ENCODE peak calls at places on chromosomes 5 and 9, in seven cellular contexts. One of them, this sample, is unnamed.

GRCh38 chr5:126852104-126852531 is 75.2 kb downstream of the LMNB1 start:
- DNase-seq in NCI-H524 treated with DMSO at 0.1 percent for 48 hours: no peak
- DNase-seq in H9: no peak
- DNase-seq in effector memory CD8-positive, alpha-beta T cell: no peak
- DNase-seq in iris pigment epithelial cell: peak; percentile 30
- DNase-seq in stimulated activated CD4-positive, alpha-beta T cell treated with anti-CD3 and anti-CD28 coated beads, Interleukin-4, amount 100 ng/mL, for 4 hours: no peak
- DNase-seq in NCI-H1105 treated with DMSO at 0.1 percent for 48 hours: no peak
- DNase-seq in this sample: no peak

GRCh38 chr9:92639791-92640271 is 30.1 kb downstream of the IPPK start:
- DNase-seq in effector memory CD8-positive, alpha-beta T cell: no peak
- DNase-seq in NCI-H524 treated with DMSO at 0.1 percent for 48 hours: no peak
- DNase-seq in stimulated activated CD4-positive, alpha-beta T cell treated with anti-CD3 and anti-CD28 coated beads, Interleukin-4, amount 100 ng/mL, for 4 hours: no peak
- DNase-seq in H9: peak; percentile 10
- DNase-seq in iris pigment epithelial cell: no peak
- DNase-seq in NCI-H1105 treated with DMSO at 0.1 percent for 48 hours: no peak
- DNase-seq in this sample: no peak

GRCh38 chr9:6781476-6781875 is 23.7 kb downstream of the KDM4C start:
- DNase-seq in effector memory CD8-positive, alpha-beta T cell: no peak
- DNase-seq in stimulated activated CD4-positive, alpha-beta T cell treated with anti-CD3 and anti-CD28 coated beads, Interleukin-4, amount 100 ng/mL, for 4 hours: no peak
- DNase-seq in H9: no peak
- DNase-seq in NCI-H524 treated with DMSO at 0.1 percent for 48 hours: no peak
- DNase-seq in NCI-H1105 treated with DMSO at 0.1 percent for 48 hours: no peak
- DNase-seq in iris pigment epithelial cell: no peak
- DNase-seq in this sample: no peak

GRCh38 chr9:3235497-3235896 is 290.3 kb downstream of the RFX3 start:
- DNase-seq in iris pigment epithelial cell: no peak
- DNase-seq in H9: no peak
- DNase-seq in NCI-H1105 treated with DMSO at 0.1 percent for 48 hours: no peak
- DNase-seq in effector memory CD8-positive, alpha-beta T cell: no peak
- DNase-seq in NCI-H524 treated with DMSO at 0.1 percent for 48 hours: no peak
- DNase-seq in stimulated activated CD4-positive, alpha-beta T cell treated with anti-CD3 and anti-CD28 coated beads, Interleukin-4, amount 100 ng/mL, for 4 hours: no peak
- DNase-seq in this sample: no peak

GRCh38 chr5:160064979-160065619 is 54.2 kb downstream of the PWWP2A start:
- DNase-seq in NCI-H1105 treated with DMSO at 0.1 percent for 48 hours: no peak
- DNase-seq in effector memory CD8-positive, alpha-beta T cell: no peak
- DNase-seq in stimulated activated CD4-positive, alpha-beta T cell treated with anti-CD3 and anti-CD28 coated beads, Interleukin-4, amount 100 ng/mL, for 4 hours: no peak
- DNase-seq in iris pigment epithelial cell: no peak
- DNase-seq in NCI-H524 treated with DMSO at 0.1 percent for 48 hours: no peak
- DNase-seq in H9: no peak
- DNase-seq in this sample: no peak

GRCh38 chr5:115840825-115841224 is 540 bp downstream of the ATG12 start:
- DNase-seq in stimulated activated CD4-positive, alpha-beta T cell treated with anti-CD3 and anti-CD28 coated beads, Interleukin-4, amount 100 ng/mL, for 4 hours: no peak
- DNase-seq in iris pigment epithelial cell: no peak
- DNase-seq in H9: no peak
- DNase-seq in effector memory CD8-positive, alpha-beta T cell: no peak
- DNase-seq in NCI-H1105 treated with DMSO at 0.1 percent for 48 hours: no peak
- DNase-seq in NCI-H524 treated with DMSO at 0.1 percent for 48 hours: no peak
- DNase-seq in this sample: no peak

GRCh38 chr5:12272389-12272788 is 368.1 kb upstream of the CTNND2 start:
- DNase-seq in NCI-H524 treated with DMSO at 0.1 percent for 48 hours: no peak
- DNase-seq in stimulated activated CD4-positive, alpha-beta T cell treated with anti-CD3 and anti-CD28 coated beads, Interleukin-4, amount 100 ng/mL, for 4 hours: no peak
- DNase-seq in H9: peak; percentile 73
- DNase-seq in iris pigment epithelial cell: no peak
- DNase-seq in effector memory CD8-positive, alpha-beta T cell: no peak
- DNase-seq in NCI-H1105 treated with DMSO at 0.1 percent for 48 hours: no peak
- DNase-seq in this sample: no peak

GRCh38 chr5:174581483-174581882 is 142.9 kb upstream of the MSX2 start:
- DNase-seq in effector memory CD8-positive, alpha-beta T cell: no peak
- DNase-seq in iris pigment epithelial cell: no peak
- DNase-seq in NCI-H1105 treated with DMSO at 0.1 percent for 48 hours: no peak
- DNase-seq in H9: peak; percentile 79
- DNase-seq in NCI-H524 treated with DMSO at 0.1 percent for 48 hours: no peak
- DNase-seq in stimulated activated CD4-positive, alpha-beta T cell treated with anti-CD3 and anti-CD28 coated beads, Interleukin-4, amount 100 ng/mL, for 4 hours: no peak
- DNase-seq in this sample: no peak

GRCh38 chr5:157204765-157205164 is 24.1 kb downstream of the ITK start:
- DNase-seq in effector memory CD8-positive, alpha-beta T cell: no peak
- DNase-seq in H9: no peak
- DNase-seq in NCI-H1105 treated with DMSO at 0.1 percent for 48 hours: no peak
- DNase-seq in stimulated activated CD4-positive, alpha-beta T cell treated with anti-CD3 and anti-CD28 coated beads, Interleukin-4, amount 100 ng/mL, for 4 hours: no peak
- DNase-seq in NCI-H524 treated with DMSO at 0.1 percent for 48 hours: no peak
- DNase-seq in iris pigment epithelial cell: no peak
- DNase-seq in this sample: no peak

GRCh38 chr5:135047347-135047695 is 13.3 kb upstream of the PITX1 start:
- DNase-seq in NCI-H1105 treated with DMSO at 0.1 percent for 48 hours: no peak
- DNase-seq in effector memory CD8-positive, alpha-beta T cell: no peak
- DNase-seq in NCI-H524 treated with DMSO at 0.1 percent for 48 hours: no peak
- DNase-seq in stimulated activated CD4-positive, alpha-beta T cell treated with anti-CD3 and anti-CD28 coated beads, Interleukin-4, amount 100 ng/mL, for 4 hours: no peak
- DNase-seq in iris pigment epithelial cell: no peak
- DNase-seq in H9: no peak
- DNase-seq in this sample: no peak

GRCh38 chr5:142800776-142801494 is 30.8 kb downstream of the ARHGAP26 start:
- DNase-seq in H9: no peak
- DNase-seq in iris pigment epithelial cell: no peak
- DNase-seq in effector memory CD8-positive, alpha-beta T cell: peak; percentile 49
- DNase-seq in NCI-H1105 treated with DMSO at 0.1 percent for 48 hours: no peak
- DNase-seq in NCI-H524 treated with DMSO at 0.1 percent for 48 hours: no peak
- DNase-seq in stimulated activated CD4-positive, alpha-beta T cell treated with anti-CD3 and anti-CD28 coated beads, Interleukin-4, amount 100 ng/mL, for 4 hours: no peak
- DNase-seq in this sample: no peak

GRCh38 chr9:129568560-129569505 is 52.1 kb downstream of the C9orf50 start:
- DNase-seq in H9: peak; percentile 64
- DNase-seq in NCI-H1105 treated with DMSO at 0.1 percent for 48 hours: peak; percentile 21
- DNase-seq in effector memory CD8-positive, alpha-beta T cell: no peak
- DNase-seq in iris pigment epithelial cell: peak; percentile 71
- DNase-seq in stimulated activated CD4-positive, alpha-beta T cell treated with anti-CD3 and anti-CD28 coated beads, Interleukin-4, amount 100 ng/mL, for 4 hours: peak; percentile 26
- DNase-seq in NCI-H524 treated with DMSO at 0.1 percent for 48 hours: no peak
- DNase-seq in this sample: no peak

GRCh38 chr5:98454407-98454806 is 319.1 kb upstream of the RGMB start:
- DNase-seq in stimulated activated CD4-positive, alpha-beta T cell treated with anti-CD3 and anti-CD28 coated beads, Interleukin-4, amount 100 ng/mL, for 4 hours: no peak
- DNase-seq in iris pigment epithelial cell: peak; percentile 79
- DNase-seq in NCI-H1105 treated with DMSO at 0.1 percent for 48 hours: no peak
- DNase-seq in NCI-H524 treated with DMSO at 0.1 percent for 48 hours: no peak
- DNase-seq in effector memory CD8-positive, alpha-beta T cell: no peak
- DNase-seq in H9: no peak
- DNase-seq in this sample: no peak

GRCh38 chr5:36367524-36367923 is 65.8 kb upstream of the RANBP3L start:
- DNase-seq in NCI-H524 treated with DMSO at 0.1 percent for 48 hours: no peak
- DNase-seq in NCI-H1105 treated with DMSO at 0.1 percent for 48 hours: no peak
- DNase-seq in stimulated activated CD4-positive, alpha-beta T cell treated with anti-CD3 and anti-CD28 coated beads, Interleukin-4, amount 100 ng/mL, for 4 hours: no peak
- DNase-seq in iris pigment epithelial cell: peak; percentile 37
- DNase-seq in effector memory CD8-positive, alpha-beta T cell: no peak
- DNase-seq in H9: no peak
- DNase-seq in this sample: no peak

GRCh38 chr9:477146-477545 is 262.5 kb downstream of the DOCK8 start:
- DNase-seq in H9: no peak
- DNase-seq in NCI-H1105 treated with DMSO at 0.1 percent for 48 hours: no peak
- DNase-seq in stimulated activated CD4-positive, alpha-beta T cell treated with anti-CD3 and anti-CD28 coated beads, Interleukin-4, amount 100 ng/mL, for 4 hours: no peak
- DNase-seq in NCI-H524 treated with DMSO at 0.1 percent for 48 hours: no peak
- DNase-seq in effector memory CD8-positive, alpha-beta T cell: no peak
- DNase-seq in iris pigment epithelial cell: no peak
- DNase-seq in this sample: no peak

GRCh38 chr5:134736173-134736812 is 2.1 kb upstream of the CAMLG start:
- DNase-seq in stimulated activated CD4-positive, alpha-beta T cell treated with anti-CD3 and anti-CD28 coated beads, Interleukin-4, amount 100 ng/mL, for 4 hours: no peak
- DNase-seq in iris pigment epithelial cell: no peak
- DNase-seq in NCI-H1105 treated with DMSO at 0.1 percent for 48 hours: no peak
- DNase-seq in effector memory CD8-positive, alpha-beta T cell: no peak
- DNase-seq in H9: no peak
- DNase-seq in NCI-H524 treated with DMSO at 0.1 percent for 48 hours: no peak
- DNase-seq in this sample: no peak

GRCh38 chr9:35110327-35110758 is 5.3 kb downstream of the ATOSB start:
- DNase-seq in effector memory CD8-positive, alpha-beta T cell: no peak
- DNase-seq in H9: no peak
- DNase-seq in iris pigment epithelial cell: peak; percentile 70
- DNase-seq in stimulated activated CD4-positive, alpha-beta T cell treated with anti-CD3 and anti-CD28 coated beads, Interleukin-4, amount 100 ng/mL, for 4 hours: no peak
- DNase-seq in NCI-H1105 treated with DMSO at 0.1 percent for 48 hours: no peak
- DNase-seq in NCI-H524 treated with DMSO at 0.1 percent for 48 hours: no peak
- DNase-seq in this sample: peak; percentile 48

GRCh38 chr9:6681147-6681956 is 35.8 kb upstream of the GLDC start:
- DNase-seq in effector memory CD8-positive, alpha-beta T cell: peak; percentile 77
- DNase-seq in stimulated activated CD4-positive, alpha-beta T cell treated with anti-CD3 and anti-CD28 coated beads, Interleukin-4, amount 100 ng/mL, for 4 hours: peak; percentile 86
- DNase-seq in NCI-H1105 treated with DMSO at 0.1 percent for 48 hours: peak; percentile 98
- DNase-seq in iris pigment epithelial cell: peak; percentile 97
- DNase-seq in H9: peak; percentile 98
- DNase-seq in NCI-H524 treated with DMSO at 0.1 percent for 48 hours: peak; percentile 83
- DNase-seq in this sample: peak; percentile 93

GRCh38 chr9:125633116-125633743 is 73.8 kb downstream of the MAPKAP1 start:
- DNase-seq in NCI-H1105 treated with DMSO at 0.1 percent for 48 hours: no peak
- DNase-seq in effector memory CD8-positive, alpha-beta T cell: no peak
- DNase-seq in iris pigment epithelial cell: peak; percentile 17
- DNase-seq in NCI-H524 treated with DMSO at 0.1 percent for 48 hours: no peak
- DNase-seq in stimulated activated CD4-positive, alpha-beta T cell treated with anti-CD3 and anti-CD28 coated beads, Interleukin-4, amount 100 ng/mL, for 4 hours: no peak
- DNase-seq in H9: no peak
- DNase-seq in this sample: no peak

GRCh38 chr5:176916337-176916736 is 17.2 kb upstream of the HK3 start:
- DNase-seq in NCI-H524 treated with DMSO at 0.1 percent for 48 hours: no peak
- DNase-seq in effector memory CD8-positive, alpha-beta T cell: no peak
- DNase-seq in NCI-H1105 treated with DMSO at 0.1 percent for 48 hours: no peak
- DNase-seq in iris pigment epithelial cell: no peak
- DNase-seq in H9: no peak
- DNase-seq in stimulated activated CD4-positive, alpha-beta T cell treated with anti-CD3 and anti-CD28 coated beads, Interleukin-4, amount 100 ng/mL, for 4 hours: no peak
- DNase-seq in this sample: no peak

GRCh38 chr5:77847814-77848290 is 71.7 kb upstream of the TBCA start:
- DNase-seq in H9: peak; percentile 90
- DNase-seq in effector memory CD8-positive, alpha-beta T cell: no peak
- DNase-seq in iris pigment epithelial cell: no peak
- DNase-seq in NCI-H1105 treated with DMSO at 0.1 percent for 48 hours: no peak
- DNase-seq in stimulated activated CD4-positive, alpha-beta T cell treated with anti-CD3 and anti-CD28 coated beads, Interleukin-4, amount 100 ng/mL, for 4 hours: no peak
- DNase-seq in NCI-H524 treated with DMSO at 0.1 percent for 48 hours: no peak
- DNase-seq in this sample: no peak

GRCh38 chr9:79687131-79687447 is 115.3 kb downstream of the TLE4 start:
- DNase-seq in NCI-H1105 treated with DMSO at 0.1 percent for 48 hours: no peak
- DNase-seq in stimulated activated CD4-positive, alpha-beta T cell treated with anti-CD3 and anti-CD28 coated beads, Interleukin-4, amount 100 ng/mL, for 4 hours: no peak
- DNase-seq in NCI-H524 treated with DMSO at 0.1 percent for 48 hours: no peak
- DNase-seq in H9: no peak
- DNase-seq in effector memory CD8-positive, alpha-beta T cell: peak; percentile 19
- DNase-seq in iris pigment epithelial cell: no peak
- DNase-seq in this sample: no peak

GRCh38 chr5:171413153-171413910 is 6.1 kb upstream of the FGF18 start:
- DNase-seq in NCI-H1105 treated with DMSO at 0.1 percent for 48 hours: no peak
- DNase-seq in NCI-H524 treated with DMSO at 0.1 percent for 48 hours: no peak
- DNase-seq in iris pigment epithelial cell: no peak
- DNase-seq in effector memory CD8-positive, alpha-beta T cell: no peak
- DNase-seq in H9: no peak
- DNase-seq in stimulated activated CD4-positive, alpha-beta T cell treated with anti-CD3 and anti-CD28 coated beads, Interleukin-4, amount 100 ng/mL, for 4 hours: no peak
- DNase-seq in this sample: no peak

GRCh38 chr9:126429190-126429589 is 102.6 kb downstream of the MVB12B start:
- DNase-seq in stimulated activated CD4-positive, alpha-beta T cell treated with anti-CD3 and anti-CD28 coated beads, Interleukin-4, amount 100 ng/mL, for 4 hours: no peak
- DNase-seq in NCI-H1105 treated with DMSO at 0.1 percent for 48 hours: no peak
- DNase-seq in H9: no peak
- DNase-seq in NCI-H524 treated with DMSO at 0.1 percent for 48 hours: no peak
- DNase-seq in iris pigment epithelial cell: no peak
- DNase-seq in effector memory CD8-positive, alpha-beta T cell: no peak
- DNase-seq in this sample: no peak

GRCh38 chr5:135521964-135522363 is 13.8 kb downstream of the NEUROG1 start:
- DNase-seq in NCI-H524 treated with DMSO at 0.1 percent for 48 hours: no peak
- DNase-seq in H9: no peak
- DNase-seq in NCI-H1105 treated with DMSO at 0.1 percent for 48 hours: no peak
- DNase-seq in stimulated activated CD4-positive, alpha-beta T cell treated with anti-CD3 and anti-CD28 coated beads, Interleukin-4, amount 100 ng/mL, for 4 hours: no peak
- DNase-seq in iris pigment epithelial cell: no peak
- DNase-seq in effector memory CD8-positive, alpha-beta T cell: no peak
- DNase-seq in this sample: no peak

GRCh38 chr5:140608730-140609520 is 24.1 kb downstream of the CD14 start:
- DNase-seq in NCI-H1105 treated with DMSO at 0.1 percent for 48 hours: no peak
- DNase-seq in H9: no peak
- DNase-seq in effector memory CD8-positive, alpha-beta T cell: no peak
- DNase-seq in stimulated activated CD4-positive, alpha-beta T cell treated with anti-CD3 and anti-CD28 coated beads, Interleukin-4, amount 100 ng/mL, for 4 hours: no peak
- DNase-seq in iris pigment epithelial cell: no peak
- DNase-seq in NCI-H524 treated with DMSO at 0.1 percent for 48 hours: no peak
- DNase-seq in this sample: no peak